ENCODE peak calls at places on chromosome 10, in six cellular contexts. N is adrenal gland, C is PC-3, Z is AML-193, D is Ammon's horn, M is hippocampal formation. F is an unnamed sample.

GRCh38 chr10:86160890-86161585 is 205.6 kb downstream of the GRID1 start:
- DNase-seq in M (no peak), N (no peak), Z (no peak), C (no peak), D (no peak), F (peak)

GRCh38 chr10:11822031-11822756 is 962 bp upstream of the PROSER2 start:
- DNase-seq in N (no peak), Z (no peak), D (no peak), M (no peak), C (no peak), F (no peak)

GRCh38 chr10:115654961-115655360 is 561.8 kb downstream of the ATRNL1 start:
- DNase-seq in D (no peak), N (no peak), M (no peak), C (no peak), Z (no peak), F (peak)

GRCh38 chr10:26725837-26726727 is 28.6 kb downstream of the PDSS1 start:
- DNase-seq in N (peak), M (peak), C (peak), Z (peak), D (peak), F (peak)

GRCh38 chr10:123303581-123303980 is 149.4 kb downstream of the BUB3 start:
- DNase-seq in M (no peak), C (no peak), N (no peak), Z (no peak), D (no peak), F (no peak)

GRCh38 chr10:91743460-91743859 is 54.8 kb upstream of the TNKS2 start:
- DNase-seq in N (no peak), M (no peak), Z (no peak), D (no peak), C (peak), F (no peak)

GRCh38 chr10:5531558-5532230 is 6.9 kb downstream of the CALML3 start:
- DNase-seq in M (no peak), N (no peak), D (no peak), Z (no peak), C (no peak), F (no peak)

GRCh38 chr10:71370031-71370430 is 26.7 kb upstream of the CDH23 start:
- DNase-seq in C (no peak), M (no peak), N (no peak), D (no peak), Z (no peak), F (no peak)

GRCh38 chr10:132765435-132765834 is 20.5 kb downstream of the NKX6-2 start:
- DNase-seq in D (peak), Z (no peak), C (no peak), M (peak), N (no peak), F (no peak)

GRCh38 chr10:108393111-108393510 is 1228.6 kb upstream of the SORCS1 start:
- DNase-seq in Z (no peak), M (no peak), C (peak), D (no peak), N (no peak), F (peak)

GRCh38 chr10:75630746-75631145 is 199.3 kb downstream of the LRMDA start:
- DNase-seq in C (no peak), D (no peak), Z (no peak), N (no peak), M (no peak), F (no peak)

GRCh38 chr10:60291354-60291930 is 98.2 kb downstream of the ANK3 start:
- DNase-seq in N (no peak), D (peak), C (no peak), M (no peak), Z (no peak), F (no peak)

GRCh38 chr10:20893297-20893696 is 3.8 kb downstream of the NEBL start:
- DNase-seq in Z (no peak), M (no peak), D (no peak), C (no peak), N (no peak), F (no peak)

GRCh38 chr10:96919785-96920425 is 87.8 kb downstream of the LCOR start:
- DNase-seq in M (no peak), D (no peak), N (no peak), Z (no peak), C (no peak), F (no peak)

GRCh38 chr10:131846224-131847101 is 54.3 kb upstream of the PPP2R2D start:
- DNase-seq in M (no peak), N (peak), Z (no peak), C (no peak), D (no peak), F (no peak)

GRCh38 chr10:65802391-65802790 is 1123.4 kb upstream of the LRRTM3 start:
- DNase-seq in D (no peak), M (no peak), N (no peak), C (no peak), Z (no peak), F (no peak)

GRCh38 chr10:44195120-44196007 is 189.5 kb downstream of the CXCL12 start:
- DNase-seq in M (no peak), C (peak), Z (no peak), N (no peak), D (no peak), F (peak)

GRCh38 chr10:69929575-69929974 is 123.1 kb upstream of the MACROH2A2 start:
- DNase-seq in D (no peak), N (no peak), M (no peak), C (no peak), Z (no peak), F (no peak)

GRCh38 chr10:36114913-36115312 is 472.8 kb upstream of the FZD8 start:
- DNase-seq in D (no peak), N (no peak), C (peak), Z (no peak), M (no peak), F (no peak)

GRCh38 chr10:79070091-79070610 is 1.4 kb downstream of the ZMIZ1 start:
- DNase-seq in D (peak), Z (no peak), C (peak), M (peak), N (peak), F (no peak)

GRCh38 chr10:72563327-72563932 is 62.4 kb downstream of the MICU1 start:
- DNase-seq in M (no peak), N (no peak), D (no peak), C (no peak), Z (no peak), F (no peak)

GRCh38 chr10:37703833-37704382 is 153.5 kb downstream of the ZNF248 start:
- DNase-seq in D (no peak), Z (no peak), M (no peak), C (no peak), N (no peak), F (no peak)

F was measured in RWPE1.